ENCODE peak calls at places on chromosomes 6 and 20, in eight cellular contexts. X is HFF-Myc, U is HepG2, P is cardiac fibroblast, B is epithelial cell of esophagus, W is HCT116, T is astrocyte of the cerebellum, V is AG09309. H is an unnamed sample.

GRCh38 chr20:36272547-36273220 is 33.5 kb upstream of the DLGAP4 start:
- DNase-seq in X (no peak), U (no peak), P (no peak), B (no peak), W (no peak), T (no peak), V (no peak), H (no peak)

GRCh38 chr6:108966855-108967755 is 118.9 kb downstream of the ARMC2 start:
- DNase-seq in X (no peak), U (peak; percentile 43), P (peak; percentile 69), B (peak; percentile 75), W (peak; percentile 7), T (no peak), V (no peak), H (no peak)

GRCh38 chr20:19806806-19807691 is 49.0 kb downstream of the RIN2 start:
- DNase-seq in X (no peak), U (no peak), P (peak; percentile 72), B (no peak), W (no peak), T (no peak), V (no peak), H (no peak)

GRCh38 chr6:34664270-34664971 is 32.1 kb downstream of the ILRUN start:
- DNase-seq in X (no peak), U (peak; percentile 48), P (peak; percentile 66), B (peak; percentile 20), W (no peak), T (no peak), V (no peak), H (no peak)

GRCh38 chr6:117451607-117452164 is 25.9 kb upstream of the ROS1 start:
- DNase-seq in X (no peak), U (no peak), P (no peak), B (peak; percentile 52), W (no peak), T (no peak), V (no peak), H (no peak)

GRCh38 chr20:14820771-14821170 is 483.4 kb upstream of the FLRT3 start:
- DNase-seq in X (no peak), U (no peak), P (no peak), B (peak; percentile 42), W (no peak), T (peak; percentile 38), V (no peak), H (no peak)

GRCh38 chr20:44056010-44056698 is 130.8 kb downstream of the JPH2 start:
- DNase-seq in X (no peak), U (peak; percentile 61), P (peak; percentile 10), B (peak; percentile 34), W (no peak), T (no peak), V (no peak), H (peak; percentile 54)

GRCh38 chr6:118893095-118893881 is 664 bp upstream of the ASF1A start:
- DNase-seq in X (no peak), U (peak; percentile 49), P (peak; percentile 78), B (peak; percentile 39), W (no peak), T (no peak), V (no peak), H (peak; percentile 84)

GRCh38 chr20:39691151-39691862 is 729.2 kb downstream of the DHX35 start:
- DNase-seq in X (no peak), U (no peak), P (no peak), B (peak; percentile 43), W (no peak), T (no peak), V (no peak), H (no peak)

GRCh38 chr20:21557246-21557982 is 43.5 kb upstream of the NKX2-2 start:
- DNase-seq in X (no peak), U (no peak), P (no peak), B (no peak), W (no peak), T (no peak), V (no peak), H (peak; percentile 56)

GRCh38 chr6:96213768-96214167 is 198.0 kb downstream of the FUT9 start:
- DNase-seq in X (no peak), U (no peak), P (no peak), B (peak; percentile 20), W (no peak), T (no peak), V (no peak), H (no peak)

GRCh38 chr6:51542466-51542865 is 544.9 kb downstream of the PKHD1 start:
- DNase-seq in X (no peak), U (no peak), P (no peak), B (no peak), W (no peak), T (no peak), V (no peak), H (no peak)

GRCh38 chr20:50314326-50314725 is 123.7 kb downstream of the CEBPB start:
- DNase-seq in X (no peak), U (no peak), P (no peak), B (no peak), W (no peak), T (no peak), V (no peak), H (no peak)

GRCh38 chr6:31820051-31820389 is 4.7 kb downstream of the HSPA1A start:
- DNase-seq in X (no peak), U (peak; percentile 76), P (no peak), B (no peak), W (no peak), T (no peak), V (no peak), H (no peak)

GRCh38 chr6:134398453-134398852 is 80.5 kb upstream of the SGK1 start:
- DNase-seq in X (no peak), U (no peak), P (no peak), B (no peak), W (no peak), T (no peak), V (no peak), H (no peak)

GRCh38 chr6:16129623-16130243 is 847 bp downstream of the MYLIP start:
- DNase-seq in X (no peak), U (no peak), P (no peak), B (peak; percentile 24), W (no peak), T (no peak), V (no peak), H (no peak)

GRCh38 chr20:50121858-50122271 is 8.9 kb upstream of the UBE2V1 start:
- DNase-seq in X (peak; percentile 98), U (no peak), P (no peak), B (peak; percentile 65), W (no peak), T (no peak), V (peak; percentile 57), H (no peak)

GRCh38 chr6:168009331-168009730 is 11.9 kb downstream of the KIF25 start:
- DNase-seq in X (no peak), U (no peak), P (no peak), B (no peak), W (no peak), T (no peak), V (no peak), H (no peak)

DNA sequence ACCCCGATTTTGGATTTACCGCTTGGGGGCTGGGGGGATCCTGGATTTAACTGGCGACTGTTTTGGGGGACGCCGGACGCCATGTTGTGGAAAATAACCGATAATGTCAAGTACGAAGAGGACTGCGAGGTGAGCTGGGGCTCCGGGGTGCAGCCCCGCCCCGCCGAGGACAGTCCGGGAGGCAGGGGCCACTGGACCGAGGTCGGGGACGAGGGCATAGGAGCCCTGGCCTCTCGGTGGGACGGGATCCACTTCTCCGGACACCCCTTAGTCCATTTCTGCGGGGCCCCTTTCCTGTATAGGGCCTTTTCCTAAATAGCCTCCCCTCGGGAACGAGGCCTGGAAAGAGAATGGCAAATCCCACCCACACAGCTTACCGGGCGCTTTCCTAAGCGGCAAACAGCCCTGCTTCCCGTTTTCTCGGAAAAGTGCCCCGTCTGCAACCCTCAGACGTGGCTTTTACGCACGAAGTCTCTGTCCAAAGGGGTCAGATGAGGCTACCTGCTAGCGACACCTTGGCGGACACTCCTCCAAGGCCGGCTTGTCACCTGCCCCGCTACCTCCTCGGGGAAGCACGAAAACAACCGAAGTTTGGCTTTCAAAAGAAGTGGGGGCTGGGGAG is 469 bp downstream of the TFAP2C start:
- DNase-seq in X (no peak), U (no peak), P (no peak), B (no peak), W (no peak), T (no peak), V (no peak), H (no peak)
- H3K4me3 ChIP-seq in X (peak overlapping the region; percentile 60), U (no peak overlapping the region), P (no peak overlapping the region), B (peak overlapping the region; percentile 98), W (peak overlapping the region; percentile 84), T (peak overlapping the region; percentile 83), V (peak overlapping the region; percentile 84), H (no peak overlapping the region)

DNA sequence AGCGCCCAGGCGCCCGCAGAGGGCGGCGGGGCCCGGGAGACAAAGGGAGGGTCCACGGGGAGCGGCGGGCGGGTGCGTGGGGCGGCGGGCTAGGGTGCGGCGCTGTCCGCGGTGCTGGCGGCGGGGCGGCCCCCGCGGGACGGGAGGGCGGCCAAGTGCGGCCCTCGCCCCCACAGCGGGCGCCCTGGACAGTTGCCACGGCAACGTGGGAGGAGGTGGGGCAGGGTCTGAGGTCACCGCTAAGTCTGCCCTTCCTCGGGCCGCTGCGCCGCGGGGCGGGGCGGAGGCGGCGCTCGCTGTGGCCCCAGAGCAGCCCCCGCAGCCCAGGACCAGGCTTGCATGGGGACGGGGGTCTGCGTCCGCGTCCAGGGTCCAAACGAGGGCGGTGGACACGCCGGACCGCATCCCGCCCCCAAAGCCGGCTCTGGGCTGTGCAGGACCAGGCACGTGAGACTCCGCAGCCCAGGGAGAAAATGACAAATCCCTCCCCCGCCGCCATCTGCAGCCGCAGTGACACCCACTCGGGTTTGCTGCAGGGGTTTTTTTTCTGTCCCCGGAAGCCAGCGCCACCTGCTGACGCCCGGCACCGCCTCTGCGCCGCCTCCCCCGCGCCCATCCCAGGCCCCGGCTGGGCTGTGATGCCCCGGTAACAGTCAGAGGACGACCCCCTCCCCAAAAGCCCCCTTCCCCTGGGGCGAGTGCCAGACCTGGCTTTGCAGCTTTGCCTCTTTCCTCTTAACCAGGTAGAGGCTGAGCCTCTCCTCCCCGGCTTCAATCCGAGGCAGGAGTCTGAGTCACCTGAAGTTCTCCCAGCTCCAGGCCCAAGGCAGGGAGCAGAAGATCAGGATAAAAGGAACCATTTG is 36.8 kb downstream of the YTHDF1 start:
- DNase-seq in X (no peak), U (no peak), P (no peak), B (peak; percentile 53), W (peak; percentile 18), T (no peak), V (no peak), H (peak; percentile 67)
- H3K4me3 ChIP-seq in X (no peak overlapping the region), U (peak overlapping the region; percentile 30), P (no peak overlapping the region), B (no peak overlapping the region), W (peak overlapping the region; percentile 13), T (no peak overlapping the region), V (no peak overlapping the region), H (peak overlapping the region; percentile 24)

DNA sequence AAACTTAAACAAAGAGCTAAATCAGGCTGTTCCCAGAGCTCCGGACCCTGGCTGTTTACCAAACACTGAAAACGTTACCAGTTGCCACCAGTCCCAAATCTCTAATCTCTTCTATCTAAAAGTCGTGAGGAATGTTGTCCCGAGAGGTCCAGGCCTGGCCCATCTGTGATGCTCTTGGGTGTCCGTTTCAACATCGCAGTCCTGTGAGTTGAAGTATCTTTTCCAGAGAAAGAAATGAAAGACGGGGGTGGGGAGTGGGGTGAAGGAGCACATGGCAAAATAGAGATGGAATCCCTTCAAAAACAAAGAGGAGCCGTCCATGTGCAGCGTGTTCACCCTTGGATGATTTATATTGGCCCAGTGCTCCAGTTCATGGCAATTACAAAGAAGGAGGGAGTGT is 111.9 kb downstream of the LY86 start:
- DNase-seq in X (no peak), U (no peak), P (no peak), B (no peak), W (no peak), T (no peak), V (no peak), H (no peak)
- H3K4me3 ChIP-seq in X (no peak overlapping the region), U (no peak overlapping the region), P (no peak overlapping the region), B (no peak overlapping the region), W (no peak overlapping the region), T (no peak overlapping the region), V (no peak overlapping the region), H (no peak overlapping the region)

GRCh38 chr20:5342031-5342430 is 25.3 kb upstream of the PROKR2 start:
- DNase-seq in X (no peak), U (no peak), P (no peak), B (no peak), W (no peak), T (no peak), V (no peak), H (no peak)
- H3K4me3 ChIP-seq in X (no peak overlapping the region), U (no peak overlapping the region), P (no peak overlapping the region), B (no peak overlapping the region), W (no peak overlapping the region), T (no peak overlapping the region), V (no peak overlapping the region), H (no peak overlapping the region)

H was measured in CD4-positive, alpha-beta memory T cell.